ENCODE peak calls at places on chromosomes 13 and 19, in six cellular contexts. One of them, this sample, is unnamed.
A peak's percentile ranks its signal among the peaks of the same experiment; 100 is the strongest.

GRCh38 chr19:17829855-17830566 is 8.7 kb upstream of the INSL3 start:
- DNase-seq in H9: peak; percentile 97
- DNase-seq in IMR-90: peak; percentile 8
- DNase-seq in H1: peak; percentile 89
- DNase-seq in neuronal stem cell: peak; percentile 72
- DNase-seq in mesenchymal stem cell: peak; percentile 55
- DNase-seq in this sample: peak; percentile 78

GRCh38 chr13:50243926-50244325 is 228.7 kb downstream of the KCNRG start:
- DNase-seq in H9: no peak
- DNase-seq in IMR-90: no peak
- DNase-seq in H1: no peak
- DNase-seq in neuronal stem cell: no peak
- DNase-seq in mesenchymal stem cell: no peak
- DNase-seq in this sample: no peak

GRCh38 chr19:33397536-33398360 is 24.2 kb downstream of the CEBPG start:
- DNase-seq in H9: peak; percentile 68
- DNase-seq in IMR-90: no peak
- DNase-seq in H1: no peak
- DNase-seq in neuronal stem cell: no peak
- DNase-seq in mesenchymal stem cell: no peak
- DNase-seq in this sample: no peak

GRCh38 chr19:47047931-47048399 is 459 bp downstream of the TMEM160 start:
- DNase-seq in H9: peak; percentile 92
- DNase-seq in IMR-90: peak; percentile 91
- DNase-seq in H1: peak; percentile 63
- DNase-seq in neuronal stem cell: peak; percentile 76
- DNase-seq in mesenchymal stem cell: peak; percentile 95
- DNase-seq in this sample: peak; percentile 52

GRCh38 chr19:18284710-18285430 is 3.4 kb upstream of the JUND start:
- DNase-seq in H9: no peak
- DNase-seq in IMR-90: no peak
- DNase-seq in H1: no peak
- DNase-seq in neuronal stem cell: no peak
- DNase-seq in mesenchymal stem cell: no peak
- DNase-seq in this sample: no peak

GRCh38 chr13:65892859-65893258 is 1337.3 kb downstream of the PCDH9 start:
- DNase-seq in H9: no peak
- DNase-seq in IMR-90: peak; percentile 7
- DNase-seq in H1: no peak
- DNase-seq in neuronal stem cell: no peak
- DNase-seq in mesenchymal stem cell: no peak
- DNase-seq in this sample: no peak

GRCh38 chr19:53101518-53101917 is 1.7 kb downstream of the ZNF160 start:
- DNase-seq in H9: no peak
- DNase-seq in IMR-90: peak; percentile 12
- DNase-seq in H1: no peak
- DNase-seq in neuronal stem cell: no peak
- DNase-seq in mesenchymal stem cell: no peak
- DNase-seq in this sample: no peak

GRCh38 chr19:1752757-1753728 is at the start of gene ONECUT3:
- DNase-seq in H9: no peak
- DNase-seq in IMR-90: no peak
- DNase-seq in H1: no peak
- DNase-seq in neuronal stem cell: no peak
- DNase-seq in mesenchymal stem cell: no peak
- DNase-seq in this sample: no peak

GRCh38 chr13:24685314-24685713 is 5.1 kb downstream of the ATP12A start:
- DNase-seq in H9: no peak
- DNase-seq in IMR-90: no peak
- DNase-seq in H1: no peak
- DNase-seq in neuronal stem cell: no peak
- DNase-seq in mesenchymal stem cell: no peak
- DNase-seq in this sample: no peak

GRCh38 chr13:110689711-110690110 is 16.2 kb downstream of the CARS2 start:
- DNase-seq in H9: no peak
- DNase-seq in IMR-90: no peak
- DNase-seq in H1: no peak
- DNase-seq in neuronal stem cell: no peak
- DNase-seq in mesenchymal stem cell: no peak
- DNase-seq in this sample: no peak

GRCh38 chr13:27919299-27919933 is 384 bp upstream of the PDX1 start:
- DNase-seq in H9: no peak
- DNase-seq in IMR-90: no peak
- DNase-seq in H1: no peak
- DNase-seq in neuronal stem cell: no peak
- DNase-seq in mesenchymal stem cell: no peak
- DNase-seq in this sample: no peak

GRCh38 chr13:21359855-21360254 is 99.2 kb downstream of the ZDHHC20 start:
- DNase-seq in H9: peak; percentile 21
- DNase-seq in IMR-90: no peak
- DNase-seq in H1: no peak
- DNase-seq in neuronal stem cell: no peak
- DNase-seq in mesenchymal stem cell: no peak
- DNase-seq in this sample: no peak

GRCh38 chr19:13843104-13843921 is 33.6 kb upstream of the NANOS3 start:
- DNase-seq in H9: peak; percentile 74
- DNase-seq in IMR-90: peak; percentile 47
- DNase-seq in H1: no peak
- DNase-seq in neuronal stem cell: no peak
- DNase-seq in mesenchymal stem cell: peak; percentile 86
- DNase-seq in this sample: peak; percentile 53

GRCh38 chr13:32472194-32472621 is 44.3 kb upstream of the N4BP2L1 start:
- DNase-seq in H9: no peak
- DNase-seq in IMR-90: no peak
- DNase-seq in H1: no peak
- DNase-seq in neuronal stem cell: no peak
- DNase-seq in mesenchymal stem cell: no peak
- DNase-seq in this sample: no peak

GRCh38 chr13:32473650-32474049 is 45.7 kb upstream of the N4BP2L1 start:
- DNase-seq in H9: no peak
- DNase-seq in IMR-90: no peak
- DNase-seq in H1: no peak
- DNase-seq in neuronal stem cell: no peak
- DNase-seq in mesenchymal stem cell: no peak
- DNase-seq in this sample: no peak

GRCh38 chr13:32471187-32471922 is 43.4 kb upstream of the N4BP2L1 start:
- DNase-seq in H9: no peak
- DNase-seq in IMR-90: peak; percentile 67
- DNase-seq in H1: no peak
- DNase-seq in neuronal stem cell: no peak
- DNase-seq in mesenchymal stem cell: no peak
- DNase-seq in this sample: no peak

GRCh38 chr13:32468502-32469147 is 40.7 kb upstream of the N4BP2L1 start:
- DNase-seq in H9: no peak
- DNase-seq in IMR-90: no peak
- DNase-seq in H1: no peak
- DNase-seq in neuronal stem cell: no peak
- DNase-seq in mesenchymal stem cell: no peak
- DNase-seq in this sample: no peak
- H2AFZ ChIP-seq in H9: no peak overlapping the region
- H2AFZ ChIP-seq in IMR-90: no peak overlapping the region
- H2AFZ ChIP-seq in H1: no peak overlapping the region
- H2AFZ ChIP-seq in neuronal stem cell: no peak overlapping the region
- H2AFZ ChIP-seq in mesenchymal stem cell: no peak overlapping the region
- H2AFZ ChIP-seq in this sample: no peak overlapping the region

GRCh38 chr13:76292726-76293125 is 593.5 kb downstream of the KCTD12 start:
- DNase-seq in H9: no peak
- DNase-seq in IMR-90: no peak
- DNase-seq in H1: no peak
- DNase-seq in neuronal stem cell: no peak
- DNase-seq in mesenchymal stem cell: no peak
- DNase-seq in this sample: no peak

GRCh38 chr13:76292031-76292430 is 594.2 kb downstream of the KCTD12 start:
- DNase-seq in H9: no peak
- DNase-seq in IMR-90: no peak
- DNase-seq in H1: no peak
- DNase-seq in neuronal stem cell: no peak
- DNase-seq in mesenchymal stem cell: no peak
- DNase-seq in this sample: no peak

GRCh38 chr13:76293346-76293745 is 592.9 kb downstream of the KCTD12 start:
- DNase-seq in H9: no peak
- DNase-seq in IMR-90: peak; percentile 75
- DNase-seq in H1: no peak
- DNase-seq in neuronal stem cell: no peak
- DNase-seq in mesenchymal stem cell: peak; percentile 42
- DNase-seq in this sample: peak; percentile 90

GRCh38 chr13:76296751-76297150 is 589.5 kb downstream of the KCTD12 start:
- DNase-seq in H9: no peak
- DNase-seq in IMR-90: no peak
- DNase-seq in H1: no peak
- DNase-seq in neuronal stem cell: no peak
- DNase-seq in mesenchymal stem cell: no peak
- DNase-seq in this sample: peak; percentile 92

DNA sequence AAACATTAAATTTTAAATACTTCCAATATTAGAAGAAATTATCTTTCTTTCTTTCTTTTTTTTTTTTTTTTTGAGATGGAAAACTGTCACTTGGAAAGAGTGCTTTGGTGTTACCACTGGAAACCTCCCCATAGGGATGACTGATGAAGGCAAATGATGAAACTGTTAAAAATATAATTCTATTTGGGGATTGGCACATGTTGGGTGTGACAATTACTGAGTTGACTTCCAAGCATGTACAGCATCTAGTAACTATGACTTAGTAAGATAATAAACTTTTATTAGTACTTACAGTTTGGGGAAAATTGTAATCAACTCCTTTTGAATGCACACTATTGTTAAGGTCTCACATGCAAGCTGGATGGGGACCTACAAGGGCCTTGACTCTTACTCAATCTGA is 592.5 kb downstream of the KCTD12 start:
- DNase-seq in H9: no peak
- DNase-seq in IMR-90: no peak
- DNase-seq in H1: no peak
- DNase-seq in neuronal stem cell: no peak
- DNase-seq in mesenchymal stem cell: no peak
- DNase-seq in this sample: no peak
- H3K14ac ChIP-seq in H9: no peak overlapping the region
- H3K14ac ChIP-seq in IMR-90: no peak overlapping the region
- H3K14ac ChIP-seq in H1: no peak overlapping the region
- H3K14ac ChIP-seq in neuronal stem cell: no peak overlapping the region
- H3K14ac ChIP-seq in mesenchymal stem cell: no peak overlapping the region
- H3K14ac ChIP-seq in this sample: no peak overlapping the region

GRCh38 chr19:21604351-21604926 is 99.0 kb downstream of the ZNF429 start:
- DNase-seq in H9: no peak
- DNase-seq in IMR-90: peak; percentile 21
- DNase-seq in H1: no peak
- DNase-seq in neuronal stem cell: no peak
- DNase-seq in mesenchymal stem cell: peak; percentile 32
- DNase-seq in this sample: peak; percentile 55
- H2AFZ ChIP-seq in H9: no peak overlapping the region
- H2AFZ ChIP-seq in IMR-90: peak overlapping the region; percentile 47
- H2AFZ ChIP-seq in H1: no peak overlapping the region
- H2AFZ ChIP-seq in neuronal stem cell: peak overlapping the region; percentile 84
- H2AFZ ChIP-seq in mesenchymal stem cell: no peak overlapping the region
- H2AFZ ChIP-seq in this sample: no peak overlapping the region

GRCh38 chr19:45061965-45062364 is 14.3 kb downstream of the ZNF296 start:
- DNase-seq in H9: no peak
- DNase-seq in IMR-90: no peak
- DNase-seq in H1: no peak
- DNase-seq in neuronal stem cell: no peak
- DNase-seq in mesenchymal stem cell: no peak
- DNase-seq in this sample: no peak

GRCh38 chr19:45058622-45059159 is 17.6 kb downstream of the ZNF296 start:
- DNase-seq in H9: no peak
- DNase-seq in IMR-90: no peak
- DNase-seq in H1: no peak
- DNase-seq in neuronal stem cell: no peak
- DNase-seq in mesenchymal stem cell: no peak
- DNase-seq in this sample: no peak

GRCh38 chr19:45056831-45057230 is 18.0 kb downstream of the CLASRP start:
- DNase-seq in H9: no peak
- DNase-seq in IMR-90: no peak
- DNase-seq in H1: no peak
- DNase-seq in neuronal stem cell: no peak
- DNase-seq in mesenchymal stem cell: no peak
- DNase-seq in this sample: no peak

GRCh38 chr19:45059258-45059965 is 16.9 kb downstream of the ZNF296 start:
- DNase-seq in H9: peak; percentile 87
- DNase-seq in IMR-90: peak; percentile 69
- DNase-seq in H1: no peak
- DNase-seq in neuronal stem cell: peak; percentile 83
- DNase-seq in mesenchymal stem cell: peak; percentile 84
- DNase-seq in this sample: peak; percentile 80

GRCh38 chr19:45057444-45057843 is 18.6 kb downstream of the CLASRP start:
- DNase-seq in H9: no peak
- DNase-seq in IMR-90: no peak
- DNase-seq in H1: no peak
- DNase-seq in neuronal stem cell: no peak
- DNase-seq in mesenchymal stem cell: no peak
- DNase-seq in this sample: no peak
- H3K14ac ChIP-seq in H9: no peak overlapping the region
- H3K14ac ChIP-seq in IMR-90: no peak overlapping the region
- H3K14ac ChIP-seq in H1: no peak overlapping the region
- H3K14ac ChIP-seq in neuronal stem cell: no peak overlapping the region
- H3K14ac ChIP-seq in mesenchymal stem cell: no peak overlapping the region
- H3K14ac ChIP-seq in this sample: no peak overlapping the region

DNA sequence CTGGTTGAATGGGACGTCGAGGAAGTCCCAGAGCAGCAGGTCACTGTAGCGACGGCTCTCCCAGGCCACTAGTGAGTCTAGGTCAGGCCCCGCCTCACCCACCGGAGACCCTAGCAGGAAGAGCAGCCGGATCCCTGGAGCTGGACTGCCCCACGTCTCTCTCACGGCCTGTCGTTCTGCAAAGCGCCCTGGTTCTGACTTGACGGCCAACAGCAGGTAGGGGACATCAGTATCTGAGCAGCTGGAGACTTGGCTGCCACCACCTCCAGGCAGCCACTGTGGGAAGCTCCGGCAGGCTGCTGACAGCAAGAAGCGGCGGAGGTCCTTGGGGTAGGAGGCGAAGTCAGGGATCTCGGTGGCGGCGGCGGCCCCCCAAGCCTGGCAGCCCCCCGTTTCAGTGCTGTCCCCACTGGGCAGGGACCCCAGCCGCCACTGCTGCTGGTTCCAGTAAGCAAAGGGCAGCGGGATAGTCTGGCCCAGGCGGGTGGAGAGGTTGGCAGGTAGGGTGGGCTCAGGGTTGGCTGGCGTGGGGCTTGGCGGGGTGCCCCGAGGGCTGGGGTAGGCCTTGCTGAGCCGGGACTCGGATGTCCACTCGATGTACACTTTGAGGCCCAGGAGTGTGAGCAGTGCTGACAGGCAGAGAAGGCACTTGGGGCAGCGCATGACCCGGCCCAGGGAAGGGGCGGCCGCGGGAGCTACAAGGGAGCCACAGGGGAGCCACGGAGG is 895 bp downstream of the B3GNT8 start:
- DNase-seq in H9: no peak
- DNase-seq in IMR-90: no peak
- DNase-seq in H1: no peak
- DNase-seq in neuronal stem cell: no peak
- DNase-seq in mesenchymal stem cell: no peak
- DNase-seq in this sample: no peak
- H2AFZ ChIP-seq in H9: no peak overlapping the region
- H2AFZ ChIP-seq in IMR-90: no peak overlapping the region
- H2AFZ ChIP-seq in H1: no peak overlapping the region
- H2AFZ ChIP-seq in neuronal stem cell: peak overlapping the region; percentile 85
- H2AFZ ChIP-seq in mesenchymal stem cell: no peak overlapping the region
- H2AFZ ChIP-seq in this sample: no peak overlapping the region

DNA sequence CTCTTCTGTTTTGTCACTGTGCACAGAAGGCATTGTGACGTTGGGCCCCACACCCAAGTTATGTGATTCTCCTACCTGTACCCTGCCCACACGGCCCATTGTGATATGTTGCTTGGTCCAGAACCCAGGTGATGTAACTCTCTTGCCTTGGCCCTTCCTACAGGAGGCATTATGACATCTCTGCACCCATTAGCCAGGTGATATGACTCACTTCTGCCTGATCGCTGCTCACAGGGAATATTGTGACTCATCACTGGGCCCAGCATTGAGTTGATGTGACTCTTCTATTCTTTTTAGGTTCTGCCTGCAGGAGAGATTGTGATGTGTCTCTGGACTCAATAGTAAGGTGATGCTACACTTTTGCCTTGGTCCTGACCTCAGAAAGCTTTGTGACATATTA is 65.4 kb upstream of the ZNF91 start:
- DNase-seq in H9: no peak
- DNase-seq in IMR-90: no peak
- DNase-seq in H1: no peak
- DNase-seq in neuronal stem cell: no peak
- DNase-seq in mesenchymal stem cell: no peak
- DNase-seq in this sample: peak; percentile 90
- H3K14ac ChIP-seq in H9: no peak overlapping the region
- H3K14ac ChIP-seq in IMR-90: no peak overlapping the region
- H3K14ac ChIP-seq in H1: no peak overlapping the region
- H3K14ac ChIP-seq in neuronal stem cell: no peak overlapping the region
- H3K14ac ChIP-seq in mesenchymal stem cell: no peak overlapping the region
- H3K14ac ChIP-seq in this sample: no peak overlapping the region

This sample was measured in trophoblast cell.